ENCODE peak calls at places on chromosome 10, in eight cellular contexts. W is CD4-positive, CD25-positive, alpha-beta regulatory T cell; E is neural progenitor cell; R is A549; A is cardiac fibroblast; I is WERI-Rb-1; U is lung; V is AG10803. G is an unnamed sample.
A peak's percentile ranks its signal among the peaks of the same experiment; 100 is the strongest.

GRCh38 chr10:86312701-86313270 is 53.8 kb downstream of the GRID1 start:
- DNase-seq in W (no peak), R (no peak), U (no peak), E (peak; percentile 66), A (no peak), V (no peak), I (peak; percentile 43), G (no peak)

GRCh38 chr10:20084451-20084850 is 268.2 kb downstream of the PLXDC2 start:
- DNase-seq in W (no peak), A (no peak), U (no peak), V (no peak), I (no peak), R (no peak), E (no peak), G (no peak)

GRCh38 chr10:119651514-119652327 is 541 bp downstream of the BAG3 start:
- DNase-seq in W (peak; percentile 20), U (no peak), I (no peak), R (no peak), A (no peak), V (no peak), E (peak; percentile 66), G (peak; percentile 45)

GRCh38 chr10:44978570-44979280 is at the start of gene DEPP1:
- DNase-seq in V (peak; percentile 92), I (peak; percentile 98), R (peak; percentile 69), A (peak; percentile 98), U (peak; percentile 88), E (peak; percentile 87), W (no peak), G (peak; percentile 97)

GRCh38 chr10:7797582-7797981 is 9.6 kb downstream of the ATP5F1C start:
- DNase-seq in V (peak; percentile 91), I (no peak), E (no peak), U (no peak), W (no peak), R (peak; percentile 25), A (peak; percentile 89), G (no peak)

GRCh38 chr10:85225311-85225710 is 896.9 kb downstream of the CCSER2 start:
- DNase-seq in I (peak; percentile 90), W (no peak), R (no peak), E (no peak), A (no peak), V (no peak), U (no peak), G (no peak)

GRCh38 chr10:17527530-17528146 is 73.2 kb upstream of the ST8SIA6 start:
- DNase-seq in R (peak; percentile 22), I (no peak), A (peak; percentile 91), V (peak; percentile 69), W (no peak), E (no peak), U (no peak), G (no peak)

GRCh38 chr10:2282194-2282593 is 544.9 kb upstream of the ADARB2 start:
- DNase-seq in W (no peak), A (no peak), R (no peak), U (no peak), I (no peak), E (peak; percentile 9), V (no peak), G (no peak)

GRCh38 chr10:24153016-24153415 is 55.9 kb upstream of the KIAA1217 start:
- DNase-seq in V (peak; percentile 33), E (no peak), A (no peak), U (no peak), I (no peak), R (no peak), W (no peak), G (no peak)

GRCh38 chr10:69172241-69172998 is 7.6 kb upstream of the SUPV3L1 start:
- DNase-seq in R (no peak), E (no peak), A (no peak), U (no peak), W (no peak), I (no peak), V (peak; percentile 74), G (no peak)

GRCh38 chr10:126937026-126937425 is 31.8 kb downstream of the DOCK1 start:
- DNase-seq in W (no peak), E (no peak), V (no peak), I (no peak), A (peak; percentile 13), U (no peak), R (no peak), G (no peak)

GRCh38 chr10:116325987-116326386 is 1.7 kb downstream of the CCDC172 start:
- DNase-seq in W (no peak), R (no peak), U (no peak), A (no peak), I (no peak), E (no peak), V (no peak), G (no peak)

GRCh38 chr10:44675086-44675874 is 235.9 kb upstream of the TMEM72 start:
- DNase-seq in V (no peak), E (no peak), R (no peak), A (peak; percentile 66), U (no peak), I (no peak), W (no peak), G (no peak)

GRCh38 chr10:3711918-3712317 is 73.1 kb downstream of the KLF6 start:
- DNase-seq in I (no peak), E (no peak), V (no peak), U (no peak), A (no peak), R (no peak), W (no peak), G (no peak)

GRCh38 chr10:28481968-28482367 is 51.0 kb upstream of the WAC start:
- DNase-seq in R (no peak), U (no peak), W (no peak), E (no peak), A (no peak), I (no peak), V (no peak), G (no peak)

GRCh38 chr10:28479927-28480326 is 53.0 kb upstream of the WAC start:
- DNase-seq in W (no peak), U (no peak), V (no peak), A (no peak), I (no peak), R (no peak), E (no peak), G (no peak)

GRCh38 chr10:28480566-28480965 is 52.4 kb upstream of the WAC start:
- DNase-seq in W (no peak), R (no peak), V (no peak), E (no peak), A (no peak), I (no peak), U (no peak), G (no peak)

GRCh38 chr10:28479366-28479765 is 53.6 kb upstream of the WAC start:
- DNase-seq in V (no peak), U (no peak), W (no peak), E (no peak), A (peak; percentile 7), I (no peak), R (no peak), G (no peak)
- H3K4me3 ChIP-seq in V (no peak overlapping the region), U (no peak overlapping the region), W (no peak overlapping the region), E (no peak overlapping the region), A (no peak overlapping the region), I (no peak overlapping the region), R (no peak overlapping the region), G (no peak overlapping the region)

GRCh38 chr10:99533496-99534455 is 1.0 kb downstream of the NKX2-3 start:
- DNase-seq in U (no peak), E (peak; percentile 13), R (no peak), I (no peak), W (no peak), A (no peak), V (no peak), G (no peak)
- H3K4me3 ChIP-seq in U (no peak overlapping the region), E (no peak overlapping the region), R (peak overlapping the region; percentile 70), I (peak overlapping the region; percentile 71), W (no peak overlapping the region), A (no peak overlapping the region), V (no peak overlapping the region), G (no peak overlapping the region)

GRCh38 chr10:91924212-91925021 is 847 bp downstream of the BTAF1 start:
- DNase-seq in V (no peak), A (peak; percentile 33), R (no peak), E (no peak), U (no peak), W (no peak), I (no peak), G (no peak)

GRCh38 chr10:91930939-91931338 is 7.4 kb downstream of the BTAF1 start:
- DNase-seq in R (no peak), U (no peak), A (no peak), I (no peak), V (no peak), E (no peak), W (no peak), G (no peak)

GRCh38 chr10:91923371-91924211 is at the start of gene BTAF1:
- DNase-seq in U (peak; percentile 94), W (peak; percentile 92), E (peak; percentile 97), A (peak; percentile 95), R (peak; percentile 82), I (peak; percentile 93), V (peak; percentile 90), G (peak; percentile 89)

GRCh38 chr10:91919651-91920050 is 3.9 kb upstream of the BTAF1 start:
- DNase-seq in V (no peak), E (no peak), A (no peak), W (no peak), U (no peak), R (no peak), I (no peak), G (no peak)

DNA sequence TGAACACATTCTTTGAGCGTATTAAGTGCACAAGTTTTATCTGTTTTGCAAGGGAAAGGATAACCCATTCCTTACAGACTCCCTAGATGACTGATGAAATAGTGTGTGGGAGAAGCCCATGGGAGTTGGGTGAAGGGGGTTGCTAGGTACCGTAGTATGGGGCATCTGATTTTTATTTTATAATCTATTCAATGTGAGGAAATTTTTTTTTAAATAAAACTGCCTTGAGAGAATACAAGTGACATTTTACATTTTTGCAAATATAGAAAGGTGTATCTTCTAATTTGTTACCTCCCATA is 1.4 kb downstream of the BTAF1 start:
- DNase-seq in R (no peak), I (no peak), U (no peak), V (peak; percentile 56), W (no peak), A (peak; percentile 46), E (no peak), G (no peak)
- H3K4me3 ChIP-seq in R (peak overlapping the region; percentile 58), I (peak overlapping the region; percentile 100), U (no peak overlapping the region), V (peak overlapping the region; percentile 84), W (peak overlapping the region; percentile 95), A (peak overlapping the region; percentile 87), E (peak overlapping the region; percentile 82), G (peak overlapping the region; percentile 85)

GRCh38 chr10:62266611-62267010 is 2.0 kb downstream of the RTKN2 start:
- DNase-seq in W (no peak), A (no peak), V (no peak), U (no peak), E (no peak), I (no peak), R (no peak), G (no peak)
- H3K4me3 ChIP-seq in W (no peak overlapping the region), A (no peak overlapping the region), V (no peak overlapping the region), U (no peak overlapping the region), E (peak overlapping the region; percentile 92), I (no peak overlapping the region), R (no peak overlapping the region), G (no peak overlapping the region)

GRCh38 chr10:121595806-121596667 is 2.2 kb downstream of the FGFR2 start:
- DNase-seq in E (peak; percentile 88), I (peak; percentile 69), U (no peak), V (no peak), A (no peak), R (no peak), W (no peak), G (no peak)
- H3K4me3 ChIP-seq in E (peak overlapping the region; percentile 82), I (peak overlapping the region; percentile 85), U (peak overlapping the region; percentile 11), V (no peak overlapping the region), A (no peak overlapping the region), R (no peak overlapping the region), W (no peak overlapping the region), G (peak overlapping the region; percentile 98)

GRCh38 chr10:31033166-31033565 is 1.5 kb upstream of the ZNF438 start:
- DNase-seq in E (no peak), U (no peak), W (no peak), A (no peak), R (no peak), I (no peak), V (peak; percentile 25), G (no peak)
- H3K4me3 ChIP-seq in E (peak overlapping the region; percentile 67), U (no peak overlapping the region), W (no peak overlapping the region), A (no peak overlapping the region), R (no peak overlapping the region), I (no peak overlapping the region), V (peak overlapping the region; percentile 18), G (no peak overlapping the region)